ENCODE peak calls at places on chromosome 1, in nine cellular contexts. One of them, this sample, is unnamed.

GRCh38 chr1:107529511-107530149 is 388.8 kb downstream of the NTNG1 start:
- DNase-seq in A549: peak; percentile 46
- DNase-seq in AML-193: peak; percentile 37
- DNase-seq in OCI-LY7: peak; percentile 74
- DNase-seq in activated CD4-positive, alpha-beta T cell treated with anti-CD3 and anti-CD28 coated beads for 48 hours: peak; percentile 18
- DNase-seq in iPS DF 19.7: peak; percentile 28
- DNase-seq in osteocyte: no peak
- DNase-seq in substantia nigra: no peak
- DNase-seq in activated CD8-positive, alpha-beta memory T cell treated with anti-CD3 and anti-CD28 coated beads for 24 hours: no peak
- DNase-seq in this sample: peak; percentile 32

GRCh38 chr1:14128096-14128495 is 428.1 kb downstream of the PRDM2 start:
- DNase-seq in A549: no peak
- DNase-seq in AML-193: no peak
- DNase-seq in OCI-LY7: no peak
- DNase-seq in activated CD4-positive, alpha-beta T cell treated with anti-CD3 and anti-CD28 coated beads for 48 hours: no peak
- DNase-seq in iPS DF 19.7: no peak
- DNase-seq in osteocyte: no peak
- DNase-seq in substantia nigra: no peak
- DNase-seq in activated CD8-positive, alpha-beta memory T cell treated with anti-CD3 and anti-CD28 coated beads for 24 hours: no peak
- DNase-seq in this sample: no peak

GRCh38 chr1:169590932-169591331 is 4.7 kb upstream of the F5 start:
- DNase-seq in A549: no peak
- DNase-seq in AML-193: no peak
- DNase-seq in OCI-LY7: no peak
- DNase-seq in activated CD4-positive, alpha-beta T cell treated with anti-CD3 and anti-CD28 coated beads for 48 hours: peak; percentile 35
- DNase-seq in iPS DF 19.7: no peak
- DNase-seq in osteocyte: no peak
- DNase-seq in substantia nigra: no peak
- DNase-seq in activated CD8-positive, alpha-beta memory T cell treated with anti-CD3 and anti-CD28 coated beads for 24 hours: no peak
- DNase-seq in this sample: no peak

GRCh38 chr1:151472852-151473731 is 13.8 kb upstream of the POGZ start:
- DNase-seq in A549: peak; percentile 50
- DNase-seq in AML-193: no peak
- DNase-seq in OCI-LY7: no peak
- DNase-seq in activated CD4-positive, alpha-beta T cell treated with anti-CD3 and anti-CD28 coated beads for 48 hours: peak; percentile 29
- DNase-seq in iPS DF 19.7: no peak
- DNase-seq in osteocyte: no peak
- DNase-seq in substantia nigra: peak; percentile 31
- DNase-seq in activated CD8-positive, alpha-beta memory T cell treated with anti-CD3 and anti-CD28 coated beads for 24 hours: peak; percentile 77
- DNase-seq in this sample: no peak

GRCh38 chr1:95309031-95309459 is 75.0 kb downstream of the RWDD3 start:
- DNase-seq in A549: peak; percentile 42
- DNase-seq in AML-193: peak; percentile 1
- DNase-seq in OCI-LY7: peak; percentile 4
- DNase-seq in activated CD4-positive, alpha-beta T cell treated with anti-CD3 and anti-CD28 coated beads for 48 hours: no peak
- DNase-seq in iPS DF 19.7: peak; percentile 40
- DNase-seq in osteocyte: no peak
- DNase-seq in substantia nigra: no peak
- DNase-seq in activated CD8-positive, alpha-beta memory T cell treated with anti-CD3 and anti-CD28 coated beads for 24 hours: no peak
- DNase-seq in this sample: peak; percentile 3

GRCh38 chr1:103266036-103266435 is 157.7 kb upstream of the COL11A1 start:
- DNase-seq in A549: no peak
- DNase-seq in AML-193: no peak
- DNase-seq in OCI-LY7: no peak
- DNase-seq in activated CD4-positive, alpha-beta T cell treated with anti-CD3 and anti-CD28 coated beads for 48 hours: no peak
- DNase-seq in iPS DF 19.7: no peak
- DNase-seq in osteocyte: no peak
- DNase-seq in substantia nigra: no peak
- DNase-seq in activated CD8-positive, alpha-beta memory T cell treated with anti-CD3 and anti-CD28 coated beads for 24 hours: no peak
- DNase-seq in this sample: no peak

GRCh38 chr1:2091611-2092604 is 41.7 kb downstream of the PRKCZ start:
- DNase-seq in A549: peak; percentile 9
- DNase-seq in AML-193: no peak
- DNase-seq in OCI-LY7: peak; percentile 26
- DNase-seq in activated CD4-positive, alpha-beta T cell treated with anti-CD3 and anti-CD28 coated beads for 48 hours: peak; percentile 64
- DNase-seq in iPS DF 19.7: peak; percentile 25
- DNase-seq in osteocyte: no peak
- DNase-seq in substantia nigra: peak; percentile 37
- DNase-seq in activated CD8-positive, alpha-beta memory T cell treated with anti-CD3 and anti-CD28 coated beads for 24 hours: peak; percentile 79
- DNase-seq in this sample: peak; percentile 68

GRCh38 chr1:86517336-86517735 is 29.5 kb upstream of the CLCA4 start:
- DNase-seq in A549: no peak
- DNase-seq in AML-193: no peak
- DNase-seq in OCI-LY7: no peak
- DNase-seq in activated CD4-positive, alpha-beta T cell treated with anti-CD3 and anti-CD28 coated beads for 48 hours: no peak
- DNase-seq in iPS DF 19.7: no peak
- DNase-seq in osteocyte: no peak
- DNase-seq in substantia nigra: no peak
- DNase-seq in activated CD8-positive, alpha-beta memory T cell treated with anti-CD3 and anti-CD28 coated beads for 24 hours: no peak
- DNase-seq in this sample: no peak

GRCh38 chr1:46302091-46303037 is 1.1 kb downstream of the LRRC41 start:
- DNase-seq in A549: peak; percentile 36
- DNase-seq in AML-193: peak; percentile 41
- DNase-seq in OCI-LY7: peak; percentile 86
- DNase-seq in activated CD4-positive, alpha-beta T cell treated with anti-CD3 and anti-CD28 coated beads for 48 hours: peak; percentile 62
- DNase-seq in iPS DF 19.7: no peak
- DNase-seq in osteocyte: peak; percentile 87
- DNase-seq in substantia nigra: peak; percentile 77
- DNase-seq in activated CD8-positive, alpha-beta memory T cell treated with anti-CD3 and anti-CD28 coated beads for 24 hours: peak; percentile 82
- DNase-seq in this sample: peak; percentile 83

GRCh38 chr1:198295186-198295585 is 138.4 kb downstream of the NEK7 start:
- DNase-seq in A549: no peak
- DNase-seq in AML-193: no peak
- DNase-seq in OCI-LY7: no peak
- DNase-seq in activated CD4-positive, alpha-beta T cell treated with anti-CD3 and anti-CD28 coated beads for 48 hours: no peak
- DNase-seq in iPS DF 19.7: no peak
- DNase-seq in osteocyte: no peak
- DNase-seq in substantia nigra: no peak
- DNase-seq in activated CD8-positive, alpha-beta memory T cell treated with anti-CD3 and anti-CD28 coated beads for 24 hours: no peak
- DNase-seq in this sample: no peak

GRCh38 chr1:32394141-32394889 is at the start of gene BSDC1:
- DNase-seq in A549: peak; percentile 97
- DNase-seq in AML-193: peak; percentile 99
- DNase-seq in OCI-LY7: peak; percentile 96
- DNase-seq in activated CD4-positive, alpha-beta T cell treated with anti-CD3 and anti-CD28 coated beads for 48 hours: peak; percentile 99
- DNase-seq in iPS DF 19.7: peak; percentile 99
- DNase-seq in osteocyte: peak; percentile 99
- DNase-seq in substantia nigra: peak; percentile 66
- DNase-seq in activated CD8-positive, alpha-beta memory T cell treated with anti-CD3 and anti-CD28 coated beads for 24 hours: peak; percentile 98
- DNase-seq in this sample: peak; percentile 99

GRCh38 chr1:70072239-70072751 is 133.1 kb downstream of the LRRC40 start:
- DNase-seq in A549: no peak
- DNase-seq in AML-193: peak; percentile 45
- DNase-seq in OCI-LY7: no peak
- DNase-seq in activated CD4-positive, alpha-beta T cell treated with anti-CD3 and anti-CD28 coated beads for 48 hours: no peak
- DNase-seq in iPS DF 19.7: no peak
- DNase-seq in osteocyte: no peak
- DNase-seq in substantia nigra: no peak
- DNase-seq in activated CD8-positive, alpha-beta memory T cell treated with anti-CD3 and anti-CD28 coated beads for 24 hours: no peak
- DNase-seq in this sample: no peak

GRCh38 chr1:7595338-7595737 is 175.8 kb upstream of the VAMP3 start:
- DNase-seq in A549: no peak
- DNase-seq in AML-193: no peak
- DNase-seq in OCI-LY7: no peak
- DNase-seq in activated CD4-positive, alpha-beta T cell treated with anti-CD3 and anti-CD28 coated beads for 48 hours: no peak
- DNase-seq in iPS DF 19.7: no peak
- DNase-seq in osteocyte: no peak
- DNase-seq in substantia nigra: no peak
- DNase-seq in activated CD8-positive, alpha-beta memory T cell treated with anti-CD3 and anti-CD28 coated beads for 24 hours: no peak
- DNase-seq in this sample: no peak

GRCh38 chr1:161733526-161733925 is 12.2 kb downstream of the FCRLB start:
- DNase-seq in A549: peak; percentile 24
- DNase-seq in AML-193: no peak
- DNase-seq in OCI-LY7: no peak
- DNase-seq in activated CD4-positive, alpha-beta T cell treated with anti-CD3 and anti-CD28 coated beads for 48 hours: no peak
- DNase-seq in iPS DF 19.7: no peak
- DNase-seq in osteocyte: no peak
- DNase-seq in substantia nigra: no peak
- DNase-seq in activated CD8-positive, alpha-beta memory T cell treated with anti-CD3 and anti-CD28 coated beads for 24 hours: no peak
- DNase-seq in this sample: no peak